ENCODE peak calls at places on chromosomes 3 and 15, in six cellular contexts. A, X, P, B, U and K are unnamed samples.

GRCh38 chr3:90040554-90040953 is 933.1 kb downstream of the EPHA3 start:
- DNase-seq in A (no peak), X (no peak), P (no peak), B (no peak), U (no peak), K (no peak)

GRCh38 chr15:54082836-54083492 is 104.7 kb downstream of the UNC13C start:
- DNase-seq in A (no peak), X (no peak), P (no peak), B (peak), U (peak), K (peak)

GRCh38 chr3:90091557-90091956 is 984.1 kb downstream of the EPHA3 start:
- DNase-seq in A (no peak), X (no peak), P (no peak), B (peak), U (peak), K (peak)

GRCh38 chr3:192501427-192501826 is 225.9 kb downstream of the FGF12 start:
- DNase-seq in A (no peak), X (no peak), P (no peak), B (no peak), U (no peak), K (no peak)

GRCh38 chr3:30644615-30645014 is 38.2 kb downstream of the TGFBR2 start:
- DNase-seq in A (no peak), X (peak), P (peak), B (peak), U (no peak), K (peak)

GRCh38 chr15:65323071-65323511 is 18.6 kb downstream of the RNU5B-1 start:
- DNase-seq in A (peak), X (no peak), P (no peak), B (no peak), U (no peak), K (peak)

GRCh38 chr3:19725000-19725399 is 209.0 kb downstream of the EFHB start:
- DNase-seq in A (no peak), X (no peak), P (no peak), B (no peak), U (no peak), K (no peak)

GRCh38 chr15:85324202-85324601 is 56.2 kb upstream of the AKAP13 start:
- DNase-seq in A (no peak), X (no peak), P (no peak), B (no peak), U (no peak), K (peak)

GRCh38 chr3:143784446-143784845 is 63.8 kb downstream of the SLC9A9 start:
- DNase-seq in A (no peak), X (no peak), P (no peak), B (no peak), U (no peak), K (no peak)

GRCh38 chr3:42654331-42655201 is 1.1 kb downstream of the ZBTB47 start:
- DNase-seq in A (peak), X (no peak), P (no peak), B (peak), U (peak), K (peak)

GRCh38 chr3:130480736-130481135 is 36.2 kb upstream of the COL6A6 start:
- DNase-seq in A (no peak), X (no peak), P (peak), B (peak), U (peak), K (peak)

GRCh38 chr3:121918779-121919483 is 24.7 kb downstream of the SLC15A2 start:
- DNase-seq in A (no peak), X (no peak), P (peak), B (peak), U (no peak), K (no peak)

GRCh38 chr3:32757618-32758374 is 60.0 kb upstream of the TRIM71 start:
- DNase-seq in A (no peak), X (no peak), P (no peak), B (no peak), U (no peak), K (peak)

GRCh38 chr3:184556502-184557347 is 4.9 kb upstream of the EPHB3 start:
- DNase-seq in A (no peak), X (no peak), P (no peak), B (no peak), U (no peak), K (no peak)

GRCh38 chr3:100099621-100100020 is 14.7 kb downstream of the FILIP1L start:
- DNase-seq in A (no peak), X (no peak), P (no peak), B (no peak), U (no peak), K (peak)

GRCh38 chr15:52737720-52738119 is 52.4 kb downstream of the ONECUT1 start:
- DNase-seq in A (no peak), X (no peak), P (no peak), B (no peak), U (no peak), K (no peak)

GRCh38 chr3:130843441-130843840 is 50.4 kb upstream of the ATP2C1 start:
- DNase-seq in A (no peak), X (no peak), P (no peak), B (no peak), U (no peak), K (no peak)

GRCh38 chr3:134988666-134989065 is 193.6 kb downstream of the EPHB1 start:
- DNase-seq in A (no peak), X (no peak), P (no peak), B (no peak), U (no peak), K (no peak)

GRCh38 chr15:47548189-47548588 is 169.1 kb upstream of the SEMA6D start:
- DNase-seq in A (no peak), X (no peak), P (no peak), B (no peak), U (no peak), K (no peak)

GRCh38 chr3:105513042-105513441 is 146.3 kb downstream of the ALCAM start:
- DNase-seq in A (no peak), X (no peak), P (peak), B (no peak), U (no peak), K (peak)

GRCh38 chr15:78420766-78421165 is 17.2 kb upstream of the IREB2 start:
- DNase-seq in A (no peak), X (no peak), P (no peak), B (no peak), U (no peak), K (no peak)

GRCh38 chr3:156750191-156750873 is 75.8 kb upstream of the LEKR1 start:
- DNase-seq in A (no peak), X (no peak), P (no peak), B (no peak), U (no peak), K (peak)

GRCh38 chr15:71743861-71744382 is 66.4 kb upstream of the NR2E3 start:
- DNase-seq in A (peak), X (peak), P (no peak), B (peak), U (peak), K (peak)

GRCh38 chr3:151552589-151552988 is 91.7 kb upstream of the IGSF10 start:
- DNase-seq in A (no peak), X (no peak), P (no peak), B (no peak), U (no peak), K (peak)

GRCh38 chr3:169668081-169668956 is 4.8 kb upstream of the MECOM start:
- DNase-seq in A (no peak), X (no peak), P (no peak), B (peak), U (peak), K (peak)

GRCh38 chr3:126685041-126685440 is 19.0 kb upstream of the CHCHD6 start:
- DNase-seq in A (no peak), X (no peak), P (no peak), B (no peak), U (no peak), K (peak)

GRCh38 chr3:24355806-24356205 is 138.8 kb downstream of the THRB start:
- DNase-seq in A (no peak), X (no peak), P (no peak), B (no peak), U (no peak), K (peak)

GRCh38 chr3:74410276-74410941 is 204.1 kb downstream of the CNTN3 start:
- DNase-seq in A (no peak), X (no peak), P (no peak), B (no peak), U (no peak), K (no peak)

GRCh38 chr15:38010390-38010789 is 76.0 kb downstream of the TMCO5A start:
- DNase-seq in A (no peak), X (no peak), P (no peak), B (no peak), U (no peak), K (no peak)

GRCh38 chr3:68787227-68787626 is 145.1 kb downstream of the TAFA4 start:
- DNase-seq in A (no peak), X (no peak), P (no peak), B (no peak), U (no peak), K (no peak)

GRCh38 chr3:133075027-133075426 is 36.8 kb downstream of the TMEM108 start:
- DNase-seq in A (no peak), X (no peak), P (no peak), B (no peak), U (no peak), K (no peak)

GRCh38 chr15:71154607-71155200 is 39.4 kb downstream of the THSD4 start:
- DNase-seq in A (no peak), X (no peak), P (no peak), B (no peak), U (no peak), K (no peak)

GRCh38 chr3:177694316-177694715 is 497.0 kb upstream of the TBL1XR1 start:
- DNase-seq in A (no peak), X (no peak), P (peak), B (no peak), U (no peak), K (peak)

GRCh38 chr3:118818386-118818785 is 216.3 kb downstream of the IGSF11 start:
- DNase-seq in A (no peak), X (no peak), P (peak), B (peak), U (no peak), K (peak)

GRCh38 chr3:4772171-4772804 is 206.9 kb upstream of the BHLHE40 start:
- DNase-seq in A (no peak), X (no peak), P (peak), B (no peak), U (no peak), K (peak)

GRCh38 chr3:10366681-10367101 is 45.8 kb upstream of the SEC13 start:
- DNase-seq in A (no peak), X (no peak), P (peak), B (no peak), U (no peak), K (peak)

GRCh38 chr3:185561958-185562357 is 9.6 kb upstream of the LIPH start:
- DNase-seq in A (no peak), X (no peak), P (no peak), B (no peak), U (no peak), K (no peak)